ENCODE peak calls at places on chromosomes 13 and 19, in four cellular contexts. H, A, J and K are unnamed samples.
A peak's percentile ranks its signal among the peaks of the same experiment; 100 is the strongest.

GRCh38 chr19:55712804-55713631 is 25.2 kb downstream of the NLRP9 start:
- DNase-seq in A (no peak), H (no peak), J (no peak), K (no peak)

GRCh38 chr19:30078381-30078910 is 136.4 kb downstream of the URI1 start:
- DNase-seq in H (no peak), A (no peak), J (no peak), K (no peak)

GRCh38 chr19:46861691-46862503 is 1.1 kb downstream of the ARHGAP35 start:
- DNase-seq in H (peak; percentile 54), A (no peak), J (no peak), K (no peak)

GRCh38 chr13:113970810-113971470 is 2.9 kb downstream of the C13orf46 start:
- DNase-seq in A (no peak), H (peak; percentile 62), J (peak; percentile 55), K (no peak)

GRCh38 chr13:109738298-109738746 is 48.1 kb downstream of the IRS2 start:
- DNase-seq in H (peak; percentile 88), J (no peak), A (no peak), K (no peak)

GRCh38 chr19:5927439-5927821 is 13.4 kb downstream of the CAPS start:
- DNase-seq in A (no peak), H (no peak), J (no peak), K (no peak)

GRCh38 chr19:19095691-19096090 is 31.9 kb downstream of the SLC25A42 start:
- DNase-seq in J (no peak), A (no peak), H (no peak), K (no peak)

GRCh38 chr13:108034909-108035308 is 180.4 kb downstream of the LIG4 start:
- DNase-seq in A (no peak), H (no peak), J (no peak), K (no peak)

GRCh38 chr13:93496985-93497673 is 270.5 kb downstream of the GPC6 start:
- DNase-seq in A (no peak), H (no peak), J (peak; percentile 34), K (no peak)

GRCh38 chr19:49801966-49802661 is 11.0 kb downstream of the FUZ start:
- DNase-seq in H (peak; percentile 68), J (peak; percentile 89), A (peak; percentile 83), K (no peak)

GRCh38 chr19:54178581-54179261 is 5.8 kb upstream of the TMC4 start:
- DNase-seq in A (no peak), J (no peak), H (no peak), K (no peak)

GRCh38 chr13:29887030-29887557 is 36.7 kb upstream of the UBL3 start:
- DNase-seq in J (no peak), A (no peak), H (no peak), K (no peak)

GRCh38 chr19:58183822-58184215 is 958 bp downstream of the ZNF274 start:
- DNase-seq in J (no peak), A (no peak), H (no peak), K (no peak)

GRCh38 chr19:35419046-35419445 is 29.0 kb upstream of the FFAR2 start:
- DNase-seq in H (no peak), A (no peak), J (no peak), K (no peak)

GRCh38 chr13:62320129-62320724 is 904.6 kb upstream of the PCDH20 start:
- DNase-seq in A (peak; percentile 68), J (peak; percentile 85), H (no peak), K (peak; percentile 1)

GRCh38 chr19:48807590-48808308 is 3.1 kb downstream of the BCAT2 start:
- DNase-seq in H (no peak), J (no peak), A (no peak), K (no peak)

GRCh38 chr19:35565016-35565856 is 1.8 kb upstream of the ATP4A start:
- DNase-seq in H (no peak), A (no peak), J (no peak), K (no peak)